ENCODE peak calls at places on chromosomes 4 and X, in seven cellular contexts. Y is cardiac muscle cell; L is CD8-positive, alpha-beta T cell; W is AG20443; H is HFFc6; M is H7; C is activated T-cell treated with anti-CD3 and anti-CD28 coated beads for 24 hours. S is an unnamed sample.

GRCh38 chrX:149871940-149872339 is 9.0 kb upstream of the MAGEA8 start:
- DNase-seq in M (peak), W (no peak), H (no peak), C (peak), Y (peak), L (peak), S (peak)

GRCh38 chrX:37787353-37787869 is 7.6 kb downstream of the CYBB start:
- DNase-seq in W (no peak), Y (no peak), M (no peak), C (no peak), L (no peak), H (no peak), S (peak)

GRCh38 chr4:84632092-84632491 is 49.2 kb downstream of the CDS1 start:
- DNase-seq in M (no peak), C (no peak), Y (peak), L (no peak), W (peak), H (no peak), S (no peak)

GRCh38 chr4:73593631-73594241 is 26.5 kb downstream of the RASSF6 start:
- DNase-seq in M (no peak), H (peak), W (peak), L (no peak), C (no peak), Y (peak), S (peak)

GRCh38 chrX:78029663-78030062 is 60.2 kb upstream of the PGAM4 start:
- DNase-seq in Y (peak), C (no peak), W (peak), L (no peak), H (peak), M (peak), S (no peak)

GRCh38 chrX:40878821-40879571 is 143.7 kb upstream of the MED14 start:
- DNase-seq in Y (no peak), C (no peak), M (peak), H (no peak), W (no peak), L (no peak), S (no peak)

GRCh38 chr4:3240936-3241522 is 7.9 kb upstream of the MSANTD1 start:
- DNase-seq in W (no peak), C (no peak), M (no peak), Y (no peak), H (no peak), L (no peak), S (no peak)

GRCh38 chrX:148672526-148672925 is 172.1 kb downstream of the AFF2 start:
- DNase-seq in Y (no peak), H (no peak), C (no peak), L (no peak), M (no peak), W (peak), S (no peak)

GRCh38 chr4:100738388-100739165 is 220.8 kb upstream of the EMCN start:
- DNase-seq in H (peak), C (no peak), Y (peak), L (no peak), W (peak), M (no peak), S (no peak)

GRCh38 chr4:25427871-25428270 is 50.8 kb downstream of the ANAPC4 start:
- DNase-seq in C (no peak), M (peak), H (no peak), L (no peak), W (no peak), Y (no peak), S (no peak)

GRCh38 chr4:57044996-57045395 is 65.2 kb downstream of the IGFBP7 start:
- DNase-seq in W (no peak), Y (peak), M (no peak), L (no peak), H (peak), C (no peak), S (no peak)

GRCh38 chr4:124420166-124420695 is 292.3 kb downstream of the ANKRD50 start:
- DNase-seq in H (no peak), C (no peak), W (no peak), L (no peak), Y (no peak), M (no peak), S (no peak)

GRCh38 chrX:23953908-23954269 is 46.1 kb downstream of the CXorf58 start:
- DNase-seq in C (no peak), Y (no peak), H (no peak), L (no peak), M (peak), W (no peak), S (no peak)

GRCh38 chr4:172096771-172097170 is 283.6 kb downstream of the GALNTL6 start:
- DNase-seq in W (peak), H (no peak), Y (peak), M (no peak), L (no peak), C (no peak), S (no peak)

GRCh38 chr4:168384437-168385141 is 66.0 kb upstream of the DDX60 start:
- DNase-seq in H (peak), L (no peak), C (no peak), W (no peak), Y (peak), M (no peak), S (no peak)

GRCh38 chr4:28921886-28922285 is 1798.3 kb upstream of the PCDH7 start:
- DNase-seq in W (no peak), M (no peak), H (peak), C (no peak), L (no peak), Y (no peak), S (no peak)

GRCh38 chrX:11287505-11287904 is 5.7 kb upstream of the AMELX start:
- DNase-seq in W (peak), Y (peak), H (no peak), L (no peak), M (no peak), C (no peak), S (no peak)

GRCh38 chr4:125321709-125322362 is 7.1 kb downstream of the FAT4 start:
- DNase-seq in C (no peak), L (no peak), M (no peak), W (peak), Y (peak), H (peak), S (peak)

GRCh38 chrX:68684291-68684918 is 36.9 kb downstream of the STARD8 start:
- DNase-seq in C (no peak), M (peak), L (no peak), H (no peak), W (no peak), Y (peak), S (no peak)

GRCh38 chr4:17094209-17094608 is 195.8 kb upstream of the LDB2 start:
- DNase-seq in M (no peak), H (peak), L (no peak), C (no peak), Y (peak), W (no peak), S (no peak)

GRCh38 chr4:144740316-144740715 is 94.4 kb downstream of the HHIP start:
- DNase-seq in H (no peak), W (no peak), M (no peak), Y (no peak), C (no peak), L (no peak), S (no peak)

S was measured in RPMI8226.